ENCODE peak calls at places on chromosomes 11 and 22, in six cellular contexts. U, M, N, C, J and R are unnamed samples.

GRCh38 chr22:49369726-49370717 is 457.7 kb downstream of the BRD1 start:
- DNase-seq in C (no peak), N (no peak), J (no peak), M (no peak), U (no peak), R (no peak)

GRCh38 chr11:64251986-64252837 is 882 bp downstream of the PLCB3 start:
- DNase-seq in J (no peak), N (peak; percentile 66), U (no peak), C (peak; percentile 84), M (peak; percentile 52), R (no peak)

GRCh38 chr22:47032091-47032943 is 269.9 kb downstream of the TBC1D22A start:
- DNase-seq in M (peak; percentile 71), N (no peak), U (no peak), J (no peak), C (no peak), R (no peak)

GRCh38 chr11:79227732-79228416 is 213.0 kb downstream of the TENM4 start:
- DNase-seq in J (no peak), U (no peak), C (no peak), N (no peak), M (no peak), R (no peak)

GRCh38 chr11:116275634-116276033 is 497.2 kb downstream of the BUD13 start:
- DNase-seq in C (no peak), M (no peak), N (no peak), U (no peak), J (no peak), R (no peak)

GRCh38 chr11:75873417-75874148 is 58.6 kb downstream of the UVRAG start:
- DNase-seq in J (peak; percentile 23), C (no peak), U (no peak), N (no peak), M (no peak), R (no peak)

GRCh38 chr11:79265756-79266322 is 175.0 kb downstream of the TENM4 start:
- DNase-seq in M (no peak), N (no peak), C (no peak), J (no peak), U (no peak), R (peak; percentile 8)

GRCh38 chr11:40602866-40603578 is 856.4 kb downstream of the LRRC4C start:
- DNase-seq in U (no peak), N (no peak), C (no peak), M (no peak), J (no peak), R (no peak)

GRCh38 chr11:12725863-12726666 is 51.8 kb downstream of the TEAD1 start:
- DNase-seq in U (no peak), C (no peak), M (no peak), J (peak; percentile 59), N (no peak), R (no peak)

GRCh38 chr11:127108838-127109237 is 108.3 kb upstream of the KIRREL3 start:
- DNase-seq in J (no peak), U (no peak), N (no peak), M (no peak), C (no peak), R (no peak)

GRCh38 chr22:23088199-23088604 is 17.9 kb downstream of the GNAZ start:
- DNase-seq in U (no peak), C (no peak), N (no peak), M (no peak), J (no peak), R (no peak)

GRCh38 chr22:17785185-17786184 is 11.2 kb upstream of the BID start:
- DNase-seq in U (no peak), J (no peak), C (peak; percentile 70), N (peak; percentile 71), M (peak; percentile 68), R (no peak)

GRCh38 chr22:33895444-33895843 is 24.8 kb downstream of the LARGE1 start:
- DNase-seq in N (no peak), J (no peak), C (no peak), U (no peak), M (no peak), R (no peak)

GRCh38 chr22:49958961-49959781 is 1.4 kb upstream of the PIM3 start:
- DNase-seq in U (no peak), J (no peak), M (peak; percentile 53), C (no peak), N (peak; percentile 44), R (no peak)

GRCh38 chr11:40130427-40130826 is 1329.0 kb downstream of the LRRC4C start:
- DNase-seq in M (no peak), C (no peak), U (no peak), J (no peak), N (no peak), R (no peak)

GRCh38 chr22:18048441-18048898 is 24.1 kb upstream of the MICAL3 start:
- DNase-seq in U (no peak), M (no peak), N (no peak), C (peak; percentile 84), J (peak; percentile 40), R (no peak)

GRCh38 chr11:43953521-43953920 is 11.1 kb downstream of the C11orf96 start:
- DNase-seq in C (no peak), N (no peak), J (no peak), M (no peak), U (no peak), R (no peak)

GRCh38 chr11:44418438-44418795 is 108.5 kb upstream of the ALX4 start:
- DNase-seq in M (no peak), N (no peak), U (no peak), C (no peak), J (no peak), R (no peak)

GRCh38 chr11:13102575-13102840 is 93.4 kb downstream of the RASSF10 start:
- DNase-seq in C (no peak), J (no peak), M (no peak), U (no peak), N (no peak), R (no peak)

GRCh38 chr22:49497266-49497665 is 330.4 kb downstream of the BRD1 start:
- DNase-seq in C (no peak), J (no peak), U (no peak), N (no peak), M (no peak), R (no peak)

GRCh38 chr22:21917206-21917958 is 35.3 kb downstream of the PPM1F start:
- DNase-seq in N (no peak), U (no peak), M (peak; percentile 73), C (no peak), J (peak; percentile 28), R (no peak)

GRCh38 chr22:27669798-27670599 is 131.6 kb downstream of the MN1 start:
- DNase-seq in J (peak; percentile 15), C (peak; percentile 68), U (no peak), M (peak; percentile 35), N (no peak), R (no peak)

GRCh38 chr11:64643258-64643881 is 52.4 kb downstream of the SLC22A12 start:
- DNase-seq in M (no peak), U (no peak), C (peak; percentile 53), N (no peak), J (no peak), R (no peak)

GRCh38 chr11:77506857-77507256 is 33.0 kb upstream of the PAK1 start:
- DNase-seq in M (no peak), U (no peak), N (no peak), J (peak; percentile 15), C (no peak), R (no peak)

GRCh38 chr11:77510095-77510494 is 36.2 kb upstream of the PAK1 start:
- DNase-seq in M (no peak), C (no peak), N (no peak), J (no peak), U (no peak), R (no peak)

GRCh38 chr11:77512092-77512491 is 38.2 kb upstream of the PAK1 start:
- DNase-seq in U (no peak), M (no peak), N (peak; percentile 28), C (no peak), J (no peak), R (no peak)

GRCh38 chr11:77505956-77506355 is 32.1 kb upstream of the PAK1 start:
- DNase-seq in N (no peak), M (no peak), C (no peak), U (no peak), J (no peak), R (no peak)

GRCh38 chr11:77508031-77508430 is 34.1 kb upstream of the PAK1 start:
- DNase-seq in M (no peak), J (no peak), U (no peak), C (no peak), N (no peak), R (no peak)
- TF ChIP-seq CTCF in M (no peak), J (peak; percentile 1), U (no peak), C (peak; percentile 40), N (no peak), R (peak; percentile 14)

DNA sequence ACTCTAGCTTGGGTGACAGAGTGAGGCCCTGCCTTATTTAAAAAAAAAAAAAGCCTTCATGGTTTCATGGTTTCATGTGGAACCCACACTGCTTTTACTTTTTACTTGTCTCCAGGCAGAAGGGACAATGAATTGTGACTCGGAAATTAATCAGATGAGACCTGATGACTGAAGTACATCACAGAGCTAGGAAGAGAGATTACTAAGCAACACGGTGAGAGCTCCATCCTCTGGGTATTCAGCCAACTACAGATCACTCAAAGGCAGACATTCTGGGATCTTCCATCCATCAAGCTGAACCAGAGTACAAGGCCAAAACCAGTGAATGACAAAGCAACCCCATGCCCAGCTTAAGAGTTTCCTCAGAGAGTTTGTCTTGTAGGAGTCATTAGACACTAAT is 433.2 kb downstream of the SOX6 start:
- DNase-seq in N (no peak), J (no peak), U (no peak), M (no peak), C (no peak), R (no peak)
- TF ChIP-seq CTCF in N (no peak), J (no peak), U (peak; percentile 25), M (no peak), C (no peak), R (no peak)

DNA sequence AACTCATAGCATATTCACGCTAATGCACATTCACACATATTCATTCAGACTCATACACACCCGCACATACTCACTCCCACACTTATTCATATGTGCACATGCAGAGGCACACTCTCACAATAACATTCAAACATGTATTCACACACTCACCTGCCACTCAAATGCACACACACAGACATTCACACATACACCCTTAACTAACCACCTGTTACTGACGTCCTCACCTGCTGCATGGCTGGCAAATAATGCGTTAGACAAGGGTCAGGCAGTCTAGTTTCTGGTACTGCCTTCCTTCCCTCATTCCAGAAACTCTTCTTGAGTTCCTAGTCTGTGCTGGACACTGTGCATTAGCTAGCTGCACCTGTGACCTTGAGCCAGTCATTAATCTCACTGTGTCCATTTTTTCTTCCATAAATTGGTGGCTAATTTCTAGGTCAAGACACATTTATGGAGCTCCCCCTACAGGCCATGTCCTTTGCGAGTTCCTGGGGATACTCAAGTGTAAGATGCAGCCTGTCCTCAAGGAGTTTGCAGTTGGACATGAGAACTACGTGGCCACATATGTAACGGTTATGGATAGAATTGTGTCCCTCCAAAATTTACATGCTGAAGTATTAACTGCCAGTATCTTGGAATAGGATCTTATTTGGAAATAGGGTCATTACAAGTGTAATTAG is 34.5 kb upstream of the SEZ6L start:
- DNase-seq in C (no peak), U (no peak), M (no peak), N (no peak), J (no peak), R (no peak)
- TF ChIP-seq CTCF in C (peak; percentile 18), U (no peak), M (no peak), N (no peak), J (no peak), R (no peak)

DNA sequence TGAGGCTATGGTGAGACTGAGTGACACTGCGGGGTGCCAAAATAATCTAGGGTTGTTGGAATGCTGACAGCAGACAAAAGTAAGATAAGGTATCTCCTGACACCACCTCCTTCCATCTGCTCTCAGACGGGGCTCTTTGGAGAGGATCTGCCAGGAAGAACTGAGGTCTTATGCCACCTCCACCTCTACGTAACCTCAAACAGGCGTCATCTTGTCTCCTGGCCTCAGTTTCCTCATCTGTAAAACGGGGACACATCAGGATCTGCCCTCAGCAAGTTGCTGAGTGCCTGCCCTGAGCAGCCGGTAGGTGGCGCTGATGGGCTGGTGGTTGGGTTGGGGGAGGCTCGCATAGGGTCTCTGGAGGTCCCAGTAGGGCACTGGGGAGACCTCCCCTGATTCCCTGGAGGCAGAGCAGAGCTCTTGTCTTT is 1.7 kb upstream of the MYEOV start:
- DNase-seq in J (peak; percentile 31), C (no peak), U (no peak), N (no peak), M (peak; percentile 44), R (no peak)
- TF ChIP-seq CTCF in J (peak; percentile 91), C (peak; percentile 54), U (peak; percentile 82), N (peak; percentile 68), M (peak; percentile 52), R (peak; percentile 87)